ENCODE peak calls at places on chromosome 7, in eight cellular contexts. X, F, K, H, O, G, W and E are unnamed samples.

GRCh38 chr7:2018786-2019692 is 213.7 kb downstream of the MAD1L1 start:
- DNase-seq in X (peak), F (peak), K (no peak), H (no peak), O (no peak), G (no peak), W (peak), E (peak)

GRCh38 chr7:128838109-128838779 is 8.0 kb downstream of the FLNC start:
- DNase-seq in X (no peak), F (no peak), K (no peak), H (no peak), O (no peak), G (no peak), W (peak), E (no peak)

GRCh38 chr7:41869596-41869995 is 166.7 kb upstream of the INHBA start:
- DNase-seq in X (no peak), F (no peak), K (no peak), H (no peak), O (no peak), G (no peak), W (no peak), E (no peak)

GRCh38 chr7:100867040-100867795 is at the start of gene TRIP6:
- DNase-seq in X (peak), F (peak), K (peak), H (peak), O (peak), G (no peak), W (peak), E (peak)

GRCh38 chr7:45159296-45159695 is 1.7 kb downstream of the RAMP3 start:
- DNase-seq in X (no peak), F (peak), K (no peak), H (no peak), O (no peak), G (no peak), W (no peak), E (no peak)

GRCh38 chr7:133934262-133934973 is 192.7 kb upstream of the LRGUK start:
- DNase-seq in X (no peak), F (no peak), K (no peak), H (no peak), O (no peak), G (no peak), W (no peak), E (no peak)

GRCh38 chr7:134175724-134176350 is 48.7 kb downstream of the LRGUK start:
- DNase-seq in X (no peak), F (no peak), K (no peak), H (no peak), O (no peak), G (no peak), W (no peak), E (no peak)

GRCh38 chr7:140316165-140316661 is 82.1 kb downstream of the SLC37A3 start:
- DNase-seq in X (peak), F (no peak), K (no peak), H (peak), O (peak), G (no peak), W (peak), E (peak)

GRCh38 chr7:28409716-28410627 is 2.3 kb upstream of the CREB5 start:
- DNase-seq in X (peak), F (no peak), K (peak), H (peak), O (no peak), G (peak), W (peak), E (peak)

GRCh38 chr7:51644216-51644615 is 327.6 kb upstream of the COBL start:
- DNase-seq in X (no peak), F (no peak), K (no peak), H (no peak), O (no peak), G (no peak), W (no peak), E (no peak)

GRCh38 chr7:115229401-115230083 is 307.6 kb downstream of the MDFIC start:
- DNase-seq in X (no peak), F (no peak), K (no peak), H (no peak), O (no peak), G (no peak), W (no peak), E (no peak)

GRCh38 chr7:56287429-56288138 is 171.4 kb upstream of the NUPR2 start:
- DNase-seq in X (peak), F (no peak), K (no peak), H (no peak), O (no peak), G (no peak), W (peak), E (no peak)

GRCh38 chr7:37440738-37441404 is 7.8 kb downstream of the ELMO1 start:
- DNase-seq in X (peak), F (no peak), K (no peak), H (no peak), O (no peak), G (no peak), W (no peak), E (no peak)

GRCh38 chr7:130112078-130112477 is 41.7 kb downstream of the KLHDC10 start:
- DNase-seq in X (no peak), F (no peak), K (no peak), H (no peak), O (no peak), G (no peak), W (no peak), E (no peak)

GRCh38 chr7:113283861-113284260 is 165.5 kb upstream of the SMIM30 start:
- DNase-seq in X (no peak), F (no peak), K (no peak), H (no peak), O (no peak), G (no peak), W (no peak), E (no peak)

GRCh38 chr7:64559206-64559605 is 3.7 kb downstream of the ZNF680 start:
- DNase-seq in X (peak), F (no peak), K (no peak), H (no peak), O (peak), G (no peak), W (no peak), E (no peak)

GRCh38 chr7:45938626-45939302 is 17.7 kb upstream of the IGFBP3 start:
- DNase-seq in X (no peak), F (no peak), K (no peak), H (no peak), O (no peak), G (no peak), W (peak), E (no peak)

GRCh38 chr7:24704311-24704710 is 53.0 kb downstream of the GSDME start:
- DNase-seq in X (no peak), F (no peak), K (no peak), H (no peak), O (no peak), G (no peak), W (no peak), E (no peak)

GRCh38 chr7:46603296-46603701 is 682.2 kb upstream of the IGFBP3 start:
- DNase-seq in X (peak), F (no peak), K (no peak), H (no peak), O (peak), G (no peak), W (no peak), E (no peak)

GRCh38 chr7:52261052-52261451 is 774.4 kb upstream of the POM121L12 start:
- DNase-seq in X (no peak), F (no peak), K (no peak), H (no peak), O (no peak), G (no peak), W (no peak), E (no peak)

GRCh38 chr7:113698556-113699220 is 220.1 kb downstream of the PPP1R3A start:
- DNase-seq in X (peak), F (no peak), K (peak), H (peak), O (peak), G (no peak), W (no peak), E (no peak)

GRCh38 chr7:159113056-159113455 is 31.6 kb downstream of the VIPR2 start:
- DNase-seq in X (no peak), F (peak), K (no peak), H (no peak), O (no peak), G (no peak), W (no peak), E (no peak)

GRCh38 chr7:26279405-26279804 is 12.3 kb upstream of the SNX10 start:
- DNase-seq in X (no peak), F (no peak), K (no peak), H (no peak), O (peak), G (no peak), W (no peak), E (no peak)